ENCODE peak calls at places on chromosomes 12 and 14, in five cellular contexts. O, Y, J, F and Q are unnamed samples.

GRCh38 chr14:101953151-101953550 is 11.2 kb upstream of the DYNC1H1 start:
- DNase-seq in O (no peak), Y (no peak), J (no peak), F (no peak), Q (no peak)

GRCh38 chr14:58947816-58948440 is 240.5 kb upstream of the DAAM1 start:
- DNase-seq in O (peak; percentile 22), Y (no peak), J (no peak), F (no peak), Q (no peak)

GRCh38 chr12:22626429-22626828 is 1.5 kb downstream of the ETNK1 start:
- DNase-seq in O (peak; percentile 15), Y (no peak), J (no peak), F (no peak), Q (no peak)

GRCh38 chr12:129762436-129762835 is 141.4 kb downstream of the TMEM132D start:
- DNase-seq in O (peak; percentile 61), Y (no peak), J (no peak), F (no peak), Q (no peak)

GRCh38 chr12:92596388-92596787 is 106.4 kb upstream of the PLEKHG7 start:
- DNase-seq in O (peak; percentile 40), Y (no peak), J (no peak), F (no peak), Q (no peak)

GRCh38 chr12:130948136-130948535 is 5.6 kb upstream of the ADGRD1 start:
- DNase-seq in O (no peak), Y (no peak), J (no peak), F (no peak), Q (no peak)

GRCh38 chr14:93533864-93534263 is 103.1 kb downstream of the UNC79 start:
- DNase-seq in O (no peak), Y (peak; percentile 51), J (no peak), F (no peak), Q (no peak)

GRCh38 chr14:93317836-93318807 is 14.7 kb downstream of the BTBD7 start:
- DNase-seq in O (peak; percentile 79), Y (no peak), J (no peak), F (no peak), Q (no peak)

GRCh38 chr14:71429900-71430299 is 502.3 kb upstream of the RGS6 start:
- DNase-seq in O (no peak), Y (no peak), J (no peak), F (no peak), Q (no peak)

GRCh38 chr12:113846883-113847282 is 119.2 kb downstream of the RBM19 start:
- DNase-seq in O (no peak), Y (no peak), J (no peak), F (no peak), Q (no peak)

GRCh38 chr12:110728628-110729027 is 14.1 kb downstream of the PPP1CC start:
- DNase-seq in O (no peak), Y (no peak), J (no peak), F (no peak), Q (no peak)